ENCODE peak calls at places on chromosomes 1 and 21, in four cellular contexts. One of them, this sample, is unnamed.

GRCh38 chr1:204335533-204335932 is 24.2 kb downstream of the PLEKHA6 start:
- DNase-seq in K562: no peak
- DNase-seq in H1: no peak
- DNase-seq in A549: no peak
- DNase-seq in this sample: no peak

GRCh38 chr1:64199154-64199553 is 4.3 kb upstream of the UBE2U start:
- DNase-seq in K562: no peak
- DNase-seq in A549: no peak
- DNase-seq in H1: no peak
- DNase-seq in this sample: no peak

GRCh38 chr1:223844521-223844961 is 1.2 kb downstream of the TP53BP2 start:
- DNase-seq in H1: no peak
- DNase-seq in K562: no peak
- DNase-seq in A549: no peak
- DNase-seq in this sample: no peak

GRCh38 chr1:117239467-117239866 is 28.7 kb upstream of the VTCN1 start:
- DNase-seq in H1: no peak
- DNase-seq in A549: no peak
- DNase-seq in K562: no peak
- DNase-seq in this sample: peak; percentile 33

GRCh38 chr1:16717174-16718108 is 22.9 kb upstream of the RNU1-4 start:
- DNase-seq in H1: no peak
- DNase-seq in A549: no peak
- DNase-seq in K562: peak; percentile 41
- DNase-seq in this sample: no peak

GRCh38 chr1:186535388-186536133 is 74.6 kb upstream of the PDC start:
- DNase-seq in K562: no peak
- DNase-seq in H1: no peak
- DNase-seq in A549: peak; percentile 50
- DNase-seq in this sample: no peak

GRCh38 chr1:172219966-172220365 is 200.5 kb upstream of the C1orf105 start:
- DNase-seq in K562: no peak
- DNase-seq in A549: no peak
- DNase-seq in H1: no peak
- DNase-seq in this sample: no peak

GRCh38 chr1:21932127-21932526 is 5.0 kb downstream of the HSPG2 start:
- DNase-seq in H1: no peak
- DNase-seq in K562: no peak
- DNase-seq in A549: no peak
- DNase-seq in this sample: no peak

GRCh38 chr1:41353744-41354143 is 7.5 kb upstream of the FOXO6 start:
- DNase-seq in K562: no peak
- DNase-seq in H1: no peak
- DNase-seq in A549: no peak
- DNase-seq in this sample: no peak

GRCh38 chr1:151908228-151908691 is 1.1 kb downstream of the THEM4 start:
- DNase-seq in A549: peak; percentile 43
- DNase-seq in H1: no peak
- DNase-seq in K562: no peak
- DNase-seq in this sample: peak; percentile 13

GRCh38 chr1:117897551-117897950 is 31.9 kb downstream of the GDAP2 start:
- DNase-seq in A549: no peak
- DNase-seq in H1: no peak
- DNase-seq in K562: no peak
- DNase-seq in this sample: no peak

GRCh38 chr21:28822882-28823335 is 169.8 kb downstream of the LTN1 start:
- DNase-seq in K562: no peak
- DNase-seq in A549: no peak
- DNase-seq in H1: no peak
- DNase-seq in this sample: peak; percentile 3

GRCh38 chr1:241156231-241156965 is 200.6 kb downstream of the RGS7 start:
- DNase-seq in H1: no peak
- DNase-seq in A549: peak; percentile 12
- DNase-seq in K562: no peak
- DNase-seq in this sample: no peak

GRCh38 chr1:84939151-84939550 is 46.1 kb upstream of the LPAR3 start:
- DNase-seq in H1: no peak
- DNase-seq in K562: no peak
- DNase-seq in A549: no peak
- DNase-seq in this sample: no peak

GRCh38 chr1:234871710-234872262 is 256.9 kb downstream of the TOMM20 start:
- DNase-seq in K562: no peak
- DNase-seq in A549: no peak
- DNase-seq in H1: no peak
- DNase-seq in this sample: no peak

GRCh38 chr1:214427871-214428277 is 123.5 kb downstream of the PTPN14 start:
- DNase-seq in H1: no peak
- DNase-seq in K562: no peak
- DNase-seq in A549: peak; percentile 49
- DNase-seq in this sample: peak; percentile 41

GRCh38 chr1:27522860-27523665 is 33.1 kb upstream of the WASF2 start:
- DNase-seq in K562: peak; percentile 73
- DNase-seq in H1: no peak
- DNase-seq in A549: peak; percentile 32
- DNase-seq in this sample: peak; percentile 52

GRCh38 chr21:32046191-32046590 is 173.4 kb downstream of the HUNK start:
- DNase-seq in K562: no peak
- DNase-seq in H1: no peak
- DNase-seq in A549: no peak
- DNase-seq in this sample: no peak

GRCh38 chr1:232252719-232253118 is 377.2 kb downstream of the SIPA1L2 start:
- DNase-seq in K562: no peak
- DNase-seq in A549: no peak
- DNase-seq in H1: no peak
- DNase-seq in this sample: no peak

GRCh38 chr1:219161371-219161975 is 12.2 kb upstream of the LYPLAL1 start:
- DNase-seq in K562: no peak
- DNase-seq in A549: no peak
- DNase-seq in H1: no peak
- DNase-seq in this sample: no peak

GRCh38 chr1:226690460-226690982 is 48.6 kb downstream of the ITPKB start:
- DNase-seq in H1: no peak
- DNase-seq in K562: no peak
- DNase-seq in A549: no peak
- DNase-seq in this sample: no peak

GRCh38 chr1:171083222-171083621 is 7.5 kb upstream of the FMO3 start:
- DNase-seq in H1: no peak
- DNase-seq in A549: no peak
- DNase-seq in K562: no peak
- DNase-seq in this sample: no peak

GRCh38 chr21:40099809-40100208 is 232.6 kb downstream of the PCP4 start:
- DNase-seq in K562: no peak
- DNase-seq in A549: no peak
- DNase-seq in H1: no peak
- DNase-seq in this sample: no peak

GRCh38 chr1:228309548-228310067 is 97.0 kb downstream of the TRIM11 start:
- DNase-seq in A549: no peak
- DNase-seq in H1: no peak
- DNase-seq in K562: no peak
- DNase-seq in this sample: no peak
- TF ChIP-seq CHD2 in A549: no peak
- TF ChIP-seq CHD2 in H1: no peak
- TF ChIP-seq CHD2 in K562: no peak
- TF ChIP-seq CHD2 in this sample: no peak

GRCh38 chr1:51736702-51737101 is 119.8 kb downstream of the OSBPL9 start:
- DNase-seq in H1: no peak
- DNase-seq in K562: peak; percentile 24
- DNase-seq in A549: peak; percentile 69
- DNase-seq in this sample: no peak

GRCh38 chr1:51738681-51739080 is 121.8 kb downstream of the OSBPL9 start:
- DNase-seq in A549: no peak
- DNase-seq in H1: no peak
- DNase-seq in K562: no peak
- DNase-seq in this sample: no peak

GRCh38 chr1:51744506-51745303 is 127.8 kb downstream of the OSBPL9 start:
- DNase-seq in H1: no peak
- DNase-seq in A549: no peak
- DNase-seq in K562: no peak
- DNase-seq in this sample: no peak

GRCh38 chr1:51741121-51741681 is 124.3 kb downstream of the OSBPL9 start:
- DNase-seq in K562: no peak
- DNase-seq in A549: no peak
- DNase-seq in H1: no peak
- DNase-seq in this sample: no peak

GRCh38 chr1:51740652-51741051 is 123.8 kb downstream of the OSBPL9 start:
- DNase-seq in A549: no peak
- DNase-seq in H1: no peak
- DNase-seq in K562: no peak
- DNase-seq in this sample: no peak
- TF ChIP-seq CHD2 in A549: no peak
- TF ChIP-seq CHD2 in H1: no peak
- TF ChIP-seq CHD2 in K562: no peak
- TF ChIP-seq CHD2 in this sample: no peak

GRCh38 chr1:201268604-201269151 is 14.6 kb upstream of the PKP1 start:
- DNase-seq in H1: no peak
- DNase-seq in A549: peak; percentile 87
- DNase-seq in K562: no peak
- DNase-seq in this sample: no peak
- TF ChIP-seq CHD2 in H1: no peak
- TF ChIP-seq CHD2 in A549: no peak
- TF ChIP-seq CHD2 in K562: no peak
- TF ChIP-seq CHD2 in this sample: no peak

DNA sequence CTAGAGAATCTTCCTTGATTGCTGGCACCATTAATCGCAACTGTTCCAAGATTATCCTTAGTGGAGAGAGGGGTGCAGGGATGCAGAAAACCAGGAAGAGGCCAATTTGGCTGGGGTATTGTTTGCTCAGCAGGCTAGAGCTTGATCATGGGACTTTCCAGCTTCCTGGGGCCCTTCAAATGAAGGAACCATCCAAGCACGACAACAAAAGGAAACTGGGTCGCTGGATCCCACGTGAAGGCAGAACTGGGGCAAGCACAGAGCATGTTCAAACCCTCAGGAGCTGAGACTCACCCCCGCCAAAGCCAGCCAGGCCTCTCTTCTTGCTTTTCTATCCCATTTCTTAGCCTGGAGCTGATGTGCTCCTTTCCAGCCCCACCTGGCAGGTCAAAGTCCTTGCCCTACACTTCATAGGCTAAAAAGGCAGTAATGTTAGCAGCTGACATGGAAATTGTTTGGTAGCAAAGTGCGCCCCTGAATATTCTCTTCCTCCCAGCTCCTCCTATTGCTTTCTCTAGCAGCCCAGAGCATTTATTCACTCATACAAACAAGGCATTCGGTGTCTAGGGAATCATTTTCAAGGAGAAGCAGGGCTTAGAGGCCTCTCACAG is 11.6 kb downstream of the KCNA2 start:
- DNase-seq in A549: no peak
- DNase-seq in K562: no peak
- DNase-seq in H1: no peak
- DNase-seq in this sample: no peak
- TF ChIP-seq CHD2 in A549: no peak
- TF ChIP-seq CHD2 in K562: no peak
- TF ChIP-seq CHD2 in H1: no peak
- TF ChIP-seq CHD2 in this sample: no peak

DNA sequence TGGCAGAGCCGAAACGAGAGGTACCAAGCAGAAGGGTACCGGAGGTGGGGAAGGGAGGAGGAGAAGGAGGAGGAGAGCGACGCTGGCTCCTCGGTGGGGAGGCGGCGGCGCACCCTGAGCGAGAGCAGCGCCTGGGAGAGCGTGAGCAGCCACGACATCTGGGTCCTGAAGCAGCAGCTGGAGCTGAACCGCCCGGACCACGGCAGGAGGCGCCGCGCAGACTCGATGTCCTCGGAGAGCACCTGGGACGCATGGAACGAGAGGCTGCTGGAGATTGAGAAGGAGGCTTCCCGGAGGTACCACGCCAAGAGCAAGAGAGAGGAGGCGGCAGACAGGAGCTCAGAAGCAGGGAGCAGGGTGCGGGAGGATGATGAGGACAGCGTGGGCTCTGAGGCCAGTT is 32.4 kb downstream of the STYXL2 start:
- DNase-seq in A549: no peak
- DNase-seq in K562: no peak
- DNase-seq in H1: no peak
- DNase-seq in this sample: no peak
- TF ChIP-seq CHD2 in A549: no peak
- TF ChIP-seq CHD2 in K562: no peak
- TF ChIP-seq CHD2 in H1: no peak
- TF ChIP-seq CHD2 in this sample: no peak

GRCh38 chr1:230026139-230026538 is 40.9 kb upstream of the GALNT2 start:
- DNase-seq in K562: no peak
- DNase-seq in H1: no peak
- DNase-seq in A549: no peak
- DNase-seq in this sample: no peak

GRCh38 chr1:230028602-230029223 is 38.3 kb upstream of the GALNT2 start:
- DNase-seq in H1: no peak
- DNase-seq in K562: no peak
- DNase-seq in A549: no peak
- DNase-seq in this sample: no peak

GRCh38 chr1:230025686-230026085 is 41.4 kb upstream of the GALNT2 start:
- DNase-seq in A549: no peak
- DNase-seq in K562: no peak
- DNase-seq in H1: no peak
- DNase-seq in this sample: no peak

GRCh38 chr1:230029244-230029643 is 37.8 kb upstream of the GALNT2 start:
- DNase-seq in A549: no peak
- DNase-seq in K562: no peak
- DNase-seq in H1: no peak
- DNase-seq in this sample: no peak

GRCh38 chr1:230026572-230026971 is 40.5 kb upstream of the GALNT2 start:
- DNase-seq in H1: no peak
- DNase-seq in K562: no peak
- DNase-seq in A549: no peak
- DNase-seq in this sample: no peak
- TF ChIP-seq CHD2 in H1: no peak
- TF ChIP-seq CHD2 in K562: no peak
- TF ChIP-seq CHD2 in A549: no peak
- TF ChIP-seq CHD2 in this sample: no peak